ENCODE peak calls at places on chromosomes 5 and 9, in five cellular contexts. One of them, this sample, is unnamed. For H3K4me1, the result is how much of the 10 kb centered on the place peaks cover.

GRCh38 chr5:167783145-167783817 is 508.2 kb upstream of the WWC1 start:
- DNase-seq in stomach: no peak
- DNase-seq in breast epithelium: no peak
- DNase-seq in heart left ventricle: no peak
- DNase-seq in sigmoid colon: no peak
- DNase-seq in this sample: no peak

GRCh38 chr9:70530716-70531115 is 116.3 kb upstream of the KLF9 start:
- DNase-seq in breast epithelium: no peak
- DNase-seq in heart left ventricle: no peak
- DNase-seq in sigmoid colon: no peak
- DNase-seq in stomach: no peak
- DNase-seq in this sample: no peak

GRCh38 chr9:89592963-89593775 is 11.6 kb upstream of the GADD45G start:
- DNase-seq in heart left ventricle: no peak
- DNase-seq in sigmoid colon: no peak
- DNase-seq in stomach: no peak
- DNase-seq in breast epithelium: no peak
- DNase-seq in this sample: peak

GRCh38 chr9:16884952-16885513 is 14.6 kb upstream of the BNC2 start:
- DNase-seq in stomach: no peak
- DNase-seq in breast epithelium: no peak
- DNase-seq in heart left ventricle: no peak
- DNase-seq in sigmoid colon: peak
- DNase-seq in this sample: no peak

GRCh38 chr9:127158995-127159801 is 36.8 kb upstream of the ANGPTL2 start:
- DNase-seq in stomach: peak
- DNase-seq in sigmoid colon: peak
- DNase-seq in breast epithelium: no peak
- DNase-seq in heart left ventricle: peak
- DNase-seq in this sample: peak

GRCh38 chr5:125484272-125485002 is 738.0 kb upstream of the ZNF608 start:
- DNase-seq in heart left ventricle: peak
- DNase-seq in breast epithelium: peak
- DNase-seq in stomach: peak
- DNase-seq in sigmoid colon: peak
- DNase-seq in this sample: peak

GRCh38 chr9:4964540-4964939 is 20.5 kb upstream of the JAK2 start:
- DNase-seq in heart left ventricle: no peak
- DNase-seq in stomach: no peak
- DNase-seq in sigmoid colon: no peak
- DNase-seq in breast epithelium: no peak
- DNase-seq in this sample: no peak

GRCh38 chr9:15935661-15936315 is 382.9 kb downstream of the CCDC171 start:
- DNase-seq in breast epithelium: no peak
- DNase-seq in sigmoid colon: no peak
- DNase-seq in heart left ventricle: no peak
- DNase-seq in stomach: no peak
- DNase-seq in this sample: no peak

GRCh38 chr5:139660916-139661814 is 13.0 kb downstream of the CXXC5 start:
- DNase-seq in heart left ventricle: peak
- DNase-seq in breast epithelium: peak
- DNase-seq in sigmoid colon: peak
- DNase-seq in stomach: peak
- DNase-seq in this sample: no peak

GRCh38 chr5:95892784-95893354 is 68.8 kb downstream of the ELL2 start:
- DNase-seq in stomach: peak
- DNase-seq in breast epithelium: no peak
- DNase-seq in heart left ventricle: no peak
- DNase-seq in sigmoid colon: no peak
- DNase-seq in this sample: no peak

GRCh38 chr5:168530751-168531150 is 1.6 kb downstream of the FBLL1 start:
- DNase-seq in stomach: no peak
- DNase-seq in sigmoid colon: no peak
- DNase-seq in breast epithelium: no peak
- DNase-seq in heart left ventricle: no peak
- DNase-seq in this sample: no peak

GRCh38 chr9:95820076-95820475 is 55.4 kb upstream of the ERCC6L2 start:
- DNase-seq in sigmoid colon: no peak
- DNase-seq in breast epithelium: no peak
- DNase-seq in stomach: no peak
- DNase-seq in heart left ventricle: no peak
- DNase-seq in this sample: no peak

GRCh38 chr5:143350790-143351603 is 52.5 kb downstream of the NR3C1 start:
- DNase-seq in stomach: no peak
- DNase-seq in sigmoid colon: no peak
- DNase-seq in heart left ventricle: no peak
- DNase-seq in breast epithelium: no peak
- DNase-seq in this sample: no peak

GRCh38 chr9:73176450-73176875 is 24.8 kb downstream of the ANXA1 start:
- DNase-seq in breast epithelium: no peak
- DNase-seq in heart left ventricle: no peak
- DNase-seq in stomach: no peak
- DNase-seq in sigmoid colon: no peak
- DNase-seq in this sample: no peak

GRCh38 chr5:68680376-68680775 is 413.4 kb upstream of the SLC30A5 start:
- DNase-seq in stomach: no peak
- DNase-seq in heart left ventricle: no peak
- DNase-seq in breast epithelium: no peak
- DNase-seq in sigmoid colon: no peak
- DNase-seq in this sample: no peak

GRCh38 chr5:90119531-90119940 is 290.0 kb downstream of the CETN3 start:
- DNase-seq in breast epithelium: no peak
- DNase-seq in heart left ventricle: no peak
- DNase-seq in sigmoid colon: no peak
- DNase-seq in stomach: no peak
- DNase-seq in this sample: no peak
- TF ChIP-seq POLR2A in breast epithelium: no peak
- TF ChIP-seq POLR2A in heart left ventricle: no peak
- TF ChIP-seq POLR2A in sigmoid colon: no peak
- TF ChIP-seq POLR2A in stomach: no peak
- TF ChIP-seq POLR2A in this sample: no peak

GRCh38 chr9:131673531-131673930 is 66.3 kb downstream of the RAPGEF1 start:
- DNase-seq in breast epithelium: no peak
- DNase-seq in heart left ventricle: peak
- DNase-seq in stomach: no peak
- DNase-seq in sigmoid colon: no peak
- DNase-seq in this sample: no peak

GRCh38 chr9:131671150-131671549 is 68.7 kb downstream of the RAPGEF1 start:
- DNase-seq in sigmoid colon: no peak
- DNase-seq in breast epithelium: no peak
- DNase-seq in heart left ventricle: no peak
- DNase-seq in stomach: no peak
- DNase-seq in this sample: no peak

GRCh38 chr9:131672451-131672850 is 67.4 kb downstream of the RAPGEF1 start:
- DNase-seq in breast epithelium: no peak
- DNase-seq in stomach: no peak
- DNase-seq in heart left ventricle: peak
- DNase-seq in sigmoid colon: no peak
- DNase-seq in this sample: no peak

GRCh38 chr9:131674425-131675421 is 65.2 kb downstream of the RAPGEF1 start:
- DNase-seq in stomach: no peak
- DNase-seq in heart left ventricle: no peak
- DNase-seq in breast epithelium: no peak
- DNase-seq in sigmoid colon: no peak
- DNase-seq in this sample: no peak

GRCh38 chr9:131673068-131673467 is 66.8 kb downstream of the RAPGEF1 start:
- DNase-seq in heart left ventricle: no peak
- DNase-seq in stomach: no peak
- DNase-seq in breast epithelium: no peak
- DNase-seq in sigmoid colon: no peak
- DNase-seq in this sample: no peak
- H3K4me1 ChIP-seq in heart left ventricle: half or more
- H3K4me1 ChIP-seq in stomach: half or more
- H3K4me1 ChIP-seq in breast epithelium: under half
- H3K4me1 ChIP-seq in sigmoid colon: under half
- H3K4me1 ChIP-seq in this sample: half or more

GRCh38 chr5:61290815-61291214 is 41.2 kb upstream of the ZSWIM6 start:
- DNase-seq in breast epithelium: no peak
- DNase-seq in heart left ventricle: no peak
- DNase-seq in sigmoid colon: peak
- DNase-seq in stomach: no peak
- DNase-seq in this sample: no peak
- TF ChIP-seq POLR2A in breast epithelium: no peak
- TF ChIP-seq POLR2A in heart left ventricle: no peak
- TF ChIP-seq POLR2A in sigmoid colon: no peak
- TF ChIP-seq POLR2A in stomach: no peak
- TF ChIP-seq POLR2A in this sample: no peak

GRCh38 chr9:27433599-27434325 is 90.3 kb upstream of the IFNK start:
- DNase-seq in breast epithelium: no peak
- DNase-seq in heart left ventricle: no peak
- DNase-seq in stomach: no peak
- DNase-seq in sigmoid colon: no peak
- DNase-seq in this sample: no peak
- H3K4me1 ChIP-seq in breast epithelium: under half
- H3K4me1 ChIP-seq in heart left ventricle: under half
- H3K4me1 ChIP-seq in stomach: under half
- H3K4me1 ChIP-seq in sigmoid colon: under half
- H3K4me1 ChIP-seq in this sample: half or more

GRCh38 chr5:149962040-149962439 is 1.5 kb downstream of the SLC26A2 start:
- DNase-seq in breast epithelium: no peak
- DNase-seq in heart left ventricle: no peak
- DNase-seq in stomach: no peak
- DNase-seq in sigmoid colon: no peak
- DNase-seq in this sample: no peak

GRCh38 chr5:149960272-149961185 is at the start of gene SLC26A2:
- DNase-seq in sigmoid colon: peak
- DNase-seq in stomach: peak
- DNase-seq in breast epithelium: peak
- DNase-seq in heart left ventricle: peak
- DNase-seq in this sample: peak

GRCh38 chr5:149961186-149961685 is 678 bp downstream of the SLC26A2 start:
- DNase-seq in heart left ventricle: no peak
- DNase-seq in sigmoid colon: no peak
- DNase-seq in stomach: no peak
- DNase-seq in breast epithelium: no peak
- DNase-seq in this sample: no peak

GRCh38 chr5:149957855-149958254 is 2.7 kb upstream of the SLC26A2 start:
- DNase-seq in heart left ventricle: no peak
- DNase-seq in stomach: no peak
- DNase-seq in breast epithelium: no peak
- DNase-seq in sigmoid colon: no peak
- DNase-seq in this sample: no peak

GRCh38 chr5:149959406-149960236 is 937 bp upstream of the SLC26A2 start:
- DNase-seq in breast epithelium: no peak
- DNase-seq in heart left ventricle: no peak
- DNase-seq in stomach: no peak
- DNase-seq in sigmoid colon: no peak
- DNase-seq in this sample: no peak
- TF ChIP-seq POLR2A in breast epithelium: no peak
- TF ChIP-seq POLR2A in heart left ventricle: no peak
- TF ChIP-seq POLR2A in stomach: no peak
- TF ChIP-seq POLR2A in sigmoid colon: no peak
- TF ChIP-seq POLR2A in this sample: no peak

GRCh38 chr5:178119915-178120660 is 6.8 kb downstream of the N4BP3 start:
- DNase-seq in breast epithelium: no peak
- DNase-seq in heart left ventricle: no peak
- DNase-seq in sigmoid colon: no peak
- DNase-seq in stomach: no peak
- DNase-seq in this sample: no peak

GRCh38 chr5:178122346-178122745 is 8.5 kb upstream of the RMND5B start:
- DNase-seq in breast epithelium: no peak
- DNase-seq in heart left ventricle: no peak
- DNase-seq in sigmoid colon: no peak
- DNase-seq in stomach: no peak
- DNase-seq in this sample: no peak

GRCh38 chr5:178118345-178118744 is 5.0 kb downstream of the N4BP3 start:
- DNase-seq in heart left ventricle: peak
- DNase-seq in sigmoid colon: no peak
- DNase-seq in breast epithelium: no peak
- DNase-seq in stomach: no peak
- DNase-seq in this sample: no peak

GRCh38 chr5:178121450-178122276 is 8.3 kb downstream of the N4BP3 start:
- DNase-seq in sigmoid colon: peak
- DNase-seq in heart left ventricle: no peak
- DNase-seq in stomach: no peak
- DNase-seq in breast epithelium: no peak
- DNase-seq in this sample: no peak

DNA sequence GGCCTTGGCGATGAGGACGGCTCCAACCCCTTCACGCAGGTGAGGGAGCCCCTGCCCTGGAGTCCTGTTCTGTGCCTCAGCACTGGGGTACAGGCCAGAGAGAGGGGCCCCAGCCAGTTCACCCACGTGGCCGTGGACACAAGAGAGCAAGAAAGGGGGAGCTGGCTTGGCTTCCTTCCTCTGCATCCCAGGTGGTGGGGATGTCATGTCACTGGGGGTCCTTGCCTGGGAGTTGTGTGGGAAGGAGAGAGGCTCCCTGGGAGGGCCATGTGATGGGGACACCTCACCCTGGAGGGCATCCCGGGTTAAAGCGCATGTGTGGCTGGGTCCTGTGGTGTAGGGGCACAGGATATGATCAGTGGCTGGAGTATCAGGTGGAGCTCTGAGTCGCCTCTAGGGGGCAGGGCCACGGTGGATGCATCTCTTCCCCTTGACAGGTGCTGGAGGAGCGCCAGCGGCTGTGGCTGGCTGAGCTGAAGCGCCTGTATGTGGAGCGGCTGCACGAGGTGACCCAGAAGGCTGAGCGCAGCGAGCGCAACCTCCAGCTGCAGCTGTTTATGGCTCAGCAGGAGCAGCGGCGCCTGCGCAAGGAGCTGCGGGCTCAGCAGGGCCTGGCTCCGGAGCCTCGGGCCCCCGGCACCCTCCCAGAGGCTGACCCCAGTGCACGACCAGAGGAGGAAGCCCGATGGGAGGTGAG is 7.5 kb downstream of the N4BP3 start:
- DNase-seq in stomach: peak
- DNase-seq in heart left ventricle: peak
- DNase-seq in breast epithelium: peak
- DNase-seq in sigmoid colon: peak
- DNase-seq in this sample: no peak
- H3K4me1 ChIP-seq in stomach: under half
- H3K4me1 ChIP-seq in heart left ventricle: under half
- H3K4me1 ChIP-seq in breast epithelium: under half
- H3K4me1 ChIP-seq in sigmoid colon: under half
- H3K4me1 ChIP-seq in this sample: under half

This sample was measured in vagina.